ENCODE peak calls at places on chromosomes 7 and 10, in six cellular contexts. One of them, this sample, is unnamed.

GRCh38 chr7:142431491-142431890 is 173.6 kb upstream of the PRSS58 start:
- DNase-seq in activated CD4-positive, alpha-beta T cell treated with anti-CD3 and anti-CD28 coated beads, Interleukin-2, amount 50 U/mL, for 24 hours: no peak
- DNase-seq in psoas muscle: no peak
- DNase-seq in stimulated activated CD4-positive, alpha-beta T cell treated with anti-CD3 and anti-CD28 coated beads, Interleukin-2, amount 100 ng/mL, for 24 hours: no peak
- DNase-seq in putamen: no peak
- DNase-seq in ELF-1: no peak
- DNase-seq in this sample: no peak

GRCh38 chr7:87345962-87346371 is 503 bp downstream of the CROT start:
- DNase-seq in psoas muscle: no peak
- DNase-seq in putamen: no peak
- DNase-seq in ELF-1: no peak
- DNase-seq in activated CD4-positive, alpha-beta T cell treated with anti-CD3 and anti-CD28 coated beads, Interleukin-2, amount 50 U/mL, for 24 hours: no peak
- DNase-seq in stimulated activated CD4-positive, alpha-beta T cell treated with anti-CD3 and anti-CD28 coated beads, Interleukin-2, amount 100 ng/mL, for 24 hours: no peak
- DNase-seq in this sample: no peak

GRCh38 chr10:57959318-57960003 is 308.2 kb downstream of the IPMK start:
- DNase-seq in psoas muscle: no peak
- DNase-seq in ELF-1: no peak
- DNase-seq in stimulated activated CD4-positive, alpha-beta T cell treated with anti-CD3 and anti-CD28 coated beads, Interleukin-2, amount 100 ng/mL, for 24 hours: no peak
- DNase-seq in putamen: no peak
- DNase-seq in activated CD4-positive, alpha-beta T cell treated with anti-CD3 and anti-CD28 coated beads, Interleukin-2, amount 50 U/mL, for 24 hours: no peak
- DNase-seq in this sample: no peak

GRCh38 chr10:101139421-101139911 is 8.4 kb downstream of the TLX1 start:
- DNase-seq in ELF-1: peak
- DNase-seq in activated CD4-positive, alpha-beta T cell treated with anti-CD3 and anti-CD28 coated beads, Interleukin-2, amount 50 U/mL, for 24 hours: no peak
- DNase-seq in stimulated activated CD4-positive, alpha-beta T cell treated with anti-CD3 and anti-CD28 coated beads, Interleukin-2, amount 100 ng/mL, for 24 hours: peak
- DNase-seq in putamen: no peak
- DNase-seq in psoas muscle: no peak
- DNase-seq in this sample: no peak

GRCh38 chr7:50379082-50379481 is 71.1 kb downstream of the FIGNL1 start:
- DNase-seq in putamen: no peak
- DNase-seq in ELF-1: peak
- DNase-seq in psoas muscle: no peak
- DNase-seq in activated CD4-positive, alpha-beta T cell treated with anti-CD3 and anti-CD28 coated beads, Interleukin-2, amount 50 U/mL, for 24 hours: no peak
- DNase-seq in stimulated activated CD4-positive, alpha-beta T cell treated with anti-CD3 and anti-CD28 coated beads, Interleukin-2, amount 100 ng/mL, for 24 hours: no peak
- DNase-seq in this sample: no peak

GRCh38 chr7:144384555-144385245 is 18.8 kb downstream of the NOBOX start:
- DNase-seq in activated CD4-positive, alpha-beta T cell treated with anti-CD3 and anti-CD28 coated beads, Interleukin-2, amount 50 U/mL, for 24 hours: peak
- DNase-seq in putamen: no peak
- DNase-seq in stimulated activated CD4-positive, alpha-beta T cell treated with anti-CD3 and anti-CD28 coated beads, Interleukin-2, amount 100 ng/mL, for 24 hours: peak
- DNase-seq in psoas muscle: no peak
- DNase-seq in ELF-1: peak
- DNase-seq in this sample: no peak

GRCh38 chr10:125823663-125824251 is 411 bp downstream of the BCCIP start:
- DNase-seq in activated CD4-positive, alpha-beta T cell treated with anti-CD3 and anti-CD28 coated beads, Interleukin-2, amount 50 U/mL, for 24 hours: no peak
- DNase-seq in ELF-1: peak
- DNase-seq in psoas muscle: no peak
- DNase-seq in putamen: no peak
- DNase-seq in stimulated activated CD4-positive, alpha-beta T cell treated with anti-CD3 and anti-CD28 coated beads, Interleukin-2, amount 100 ng/mL, for 24 hours: peak
- DNase-seq in this sample: no peak

GRCh38 chr7:124032369-124033092 is at the start of gene TMEM229A:
- DNase-seq in activated CD4-positive, alpha-beta T cell treated with anti-CD3 and anti-CD28 coated beads, Interleukin-2, amount 50 U/mL, for 24 hours: no peak
- DNase-seq in psoas muscle: peak
- DNase-seq in stimulated activated CD4-positive, alpha-beta T cell treated with anti-CD3 and anti-CD28 coated beads, Interleukin-2, amount 100 ng/mL, for 24 hours: peak
- DNase-seq in putamen: peak
- DNase-seq in ELF-1: peak
- DNase-seq in this sample: peak

GRCh38 chr7:157813741-157814661 is 477.2 kb downstream of the DNAJB6 start:
- DNase-seq in ELF-1: no peak
- DNase-seq in activated CD4-positive, alpha-beta T cell treated with anti-CD3 and anti-CD28 coated beads, Interleukin-2, amount 50 U/mL, for 24 hours: no peak
- DNase-seq in psoas muscle: no peak
- DNase-seq in putamen: no peak
- DNase-seq in stimulated activated CD4-positive, alpha-beta T cell treated with anti-CD3 and anti-CD28 coated beads, Interleukin-2, amount 100 ng/mL, for 24 hours: no peak
- DNase-seq in this sample: no peak

GRCh38 chr10:59099536-59099935 is 76.9 kb upstream of the PHYHIPL start:
- DNase-seq in psoas muscle: no peak
- DNase-seq in activated CD4-positive, alpha-beta T cell treated with anti-CD3 and anti-CD28 coated beads, Interleukin-2, amount 50 U/mL, for 24 hours: no peak
- DNase-seq in putamen: no peak
- DNase-seq in stimulated activated CD4-positive, alpha-beta T cell treated with anti-CD3 and anti-CD28 coated beads, Interleukin-2, amount 100 ng/mL, for 24 hours: no peak
- DNase-seq in ELF-1: no peak
- DNase-seq in this sample: no peak

GRCh38 chr10:63901228-63901627 is 380.0 kb downstream of the REEP3 start:
- DNase-seq in putamen: no peak
- DNase-seq in activated CD4-positive, alpha-beta T cell treated with anti-CD3 and anti-CD28 coated beads, Interleukin-2, amount 50 U/mL, for 24 hours: no peak
- DNase-seq in stimulated activated CD4-positive, alpha-beta T cell treated with anti-CD3 and anti-CD28 coated beads, Interleukin-2, amount 100 ng/mL, for 24 hours: no peak
- DNase-seq in ELF-1: peak
- DNase-seq in psoas muscle: no peak
- DNase-seq in this sample: no peak

GRCh38 chr10:58963723-58964124 is 212.7 kb upstream of the PHYHIPL start:
- DNase-seq in putamen: peak
- DNase-seq in activated CD4-positive, alpha-beta T cell treated with anti-CD3 and anti-CD28 coated beads, Interleukin-2, amount 50 U/mL, for 24 hours: no peak
- DNase-seq in stimulated activated CD4-positive, alpha-beta T cell treated with anti-CD3 and anti-CD28 coated beads, Interleukin-2, amount 100 ng/mL, for 24 hours: no peak
- DNase-seq in ELF-1: peak
- DNase-seq in psoas muscle: no peak
- DNase-seq in this sample: peak

GRCh38 chr7:27434729-27435400 is 192.3 kb downstream of the EVX1 start:
- DNase-seq in activated CD4-positive, alpha-beta T cell treated with anti-CD3 and anti-CD28 coated beads, Interleukin-2, amount 50 U/mL, for 24 hours: no peak
- DNase-seq in stimulated activated CD4-positive, alpha-beta T cell treated with anti-CD3 and anti-CD28 coated beads, Interleukin-2, amount 100 ng/mL, for 24 hours: no peak
- DNase-seq in psoas muscle: no peak
- DNase-seq in ELF-1: no peak
- DNase-seq in putamen: no peak
- DNase-seq in this sample: no peak

GRCh38 chr10:131311661-131312260 is at the start of gene TCERG1L:
- DNase-seq in ELF-1: peak
- DNase-seq in psoas muscle: no peak
- DNase-seq in stimulated activated CD4-positive, alpha-beta T cell treated with anti-CD3 and anti-CD28 coated beads, Interleukin-2, amount 100 ng/mL, for 24 hours: peak
- DNase-seq in activated CD4-positive, alpha-beta T cell treated with anti-CD3 and anti-CD28 coated beads, Interleukin-2, amount 50 U/mL, for 24 hours: no peak
- DNase-seq in putamen: no peak
- DNase-seq in this sample: no peak

GRCh38 chr10:110848106-110848505 is 23.6 kb upstream of the PDCD4 start:
- DNase-seq in stimulated activated CD4-positive, alpha-beta T cell treated with anti-CD3 and anti-CD28 coated beads, Interleukin-2, amount 100 ng/mL, for 24 hours: no peak
- DNase-seq in putamen: no peak
- DNase-seq in psoas muscle: no peak
- DNase-seq in ELF-1: no peak
- DNase-seq in activated CD4-positive, alpha-beta T cell treated with anti-CD3 and anti-CD28 coated beads, Interleukin-2, amount 50 U/mL, for 24 hours: no peak
- DNase-seq in this sample: no peak

GRCh38 chr7:16204953-16205352 is 216.4 kb downstream of the CRPPA start:
- DNase-seq in activated CD4-positive, alpha-beta T cell treated with anti-CD3 and anti-CD28 coated beads, Interleukin-2, amount 50 U/mL, for 24 hours: no peak
- DNase-seq in putamen: no peak
- DNase-seq in psoas muscle: no peak
- DNase-seq in ELF-1: peak
- DNase-seq in stimulated activated CD4-positive, alpha-beta T cell treated with anti-CD3 and anti-CD28 coated beads, Interleukin-2, amount 100 ng/mL, for 24 hours: no peak
- DNase-seq in this sample: no peak

GRCh38 chr7:98240961-98241673 is 10.9 kb downstream of the TECPR1 start:
- DNase-seq in psoas muscle: peak
- DNase-seq in activated CD4-positive, alpha-beta T cell treated with anti-CD3 and anti-CD28 coated beads, Interleukin-2, amount 50 U/mL, for 24 hours: no peak
- DNase-seq in putamen: no peak
- DNase-seq in stimulated activated CD4-positive, alpha-beta T cell treated with anti-CD3 and anti-CD28 coated beads, Interleukin-2, amount 100 ng/mL, for 24 hours: peak
- DNase-seq in ELF-1: peak
- DNase-seq in this sample: peak

GRCh38 chr10:48309711-48310226 is 3.3 kb downstream of the MAPK8 start:
- DNase-seq in stimulated activated CD4-positive, alpha-beta T cell treated with anti-CD3 and anti-CD28 coated beads, Interleukin-2, amount 100 ng/mL, for 24 hours: no peak
- DNase-seq in activated CD4-positive, alpha-beta T cell treated with anti-CD3 and anti-CD28 coated beads, Interleukin-2, amount 50 U/mL, for 24 hours: no peak
- DNase-seq in ELF-1: no peak
- DNase-seq in putamen: no peak
- DNase-seq in psoas muscle: no peak
- DNase-seq in this sample: no peak

GRCh38 chr10:48601789-48602188 is 3.1 kb downstream of the ARHGAP22 start:
- DNase-seq in psoas muscle: no peak
- DNase-seq in stimulated activated CD4-positive, alpha-beta T cell treated with anti-CD3 and anti-CD28 coated beads, Interleukin-2, amount 100 ng/mL, for 24 hours: no peak
- DNase-seq in ELF-1: no peak
- DNase-seq in putamen: no peak
- DNase-seq in activated CD4-positive, alpha-beta T cell treated with anti-CD3 and anti-CD28 coated beads, Interleukin-2, amount 50 U/mL, for 24 hours: no peak
- DNase-seq in this sample: no peak

GRCh38 chr10:119479532-119479931 is 63.0 kb downstream of the RGS10 start:
- DNase-seq in psoas muscle: no peak
- DNase-seq in ELF-1: peak
- DNase-seq in activated CD4-positive, alpha-beta T cell treated with anti-CD3 and anti-CD28 coated beads, Interleukin-2, amount 50 U/mL, for 24 hours: no peak
- DNase-seq in stimulated activated CD4-positive, alpha-beta T cell treated with anti-CD3 and anti-CD28 coated beads, Interleukin-2, amount 100 ng/mL, for 24 hours: no peak
- DNase-seq in putamen: no peak
- DNase-seq in this sample: no peak

GRCh38 chr10:103884681-103885139 is 29.3 kb upstream of the SH3PXD2A start:
- DNase-seq in psoas muscle: no peak
- DNase-seq in putamen: peak
- DNase-seq in activated CD4-positive, alpha-beta T cell treated with anti-CD3 and anti-CD28 coated beads, Interleukin-2, amount 50 U/mL, for 24 hours: no peak
- DNase-seq in ELF-1: peak
- DNase-seq in stimulated activated CD4-positive, alpha-beta T cell treated with anti-CD3 and anti-CD28 coated beads, Interleukin-2, amount 100 ng/mL, for 24 hours: peak
- DNase-seq in this sample: no peak

GRCh38 chr10:488081-488932 is 201.2 kb downstream of the DIP2C start:
- DNase-seq in ELF-1: no peak
- DNase-seq in activated CD4-positive, alpha-beta T cell treated with anti-CD3 and anti-CD28 coated beads, Interleukin-2, amount 50 U/mL, for 24 hours: no peak
- DNase-seq in putamen: no peak
- DNase-seq in psoas muscle: peak
- DNase-seq in stimulated activated CD4-positive, alpha-beta T cell treated with anti-CD3 and anti-CD28 coated beads, Interleukin-2, amount 100 ng/mL, for 24 hours: no peak
- DNase-seq in this sample: no peak

This sample was measured in head of caudate nucleus.